ENCODE peak calls at places on chromosome 15, in ten cellular contexts. B is neuronal stem cell, O is heart right ventricle, N is astrocyte, V is tibial artery, S is thoracic aorta, T is ovary, G is right lobe of liver, Q is vagina, C is IMR-90. H is an unnamed sample.
A peak's percentile ranks its signal among the peaks of the same experiment; 100 is the strongest.

GRCh38 chr15:29677871-29678431 is 144.3 kb downstream of the TJP1 start:
- DNase-seq in C (no peak), N (no peak), T (no peak), V (no peak), G (no peak), Q (no peak), O (no peak), S (no peak), B (no peak), H (no peak)

GRCh38 chr15:88258021-88258641 is 1.6 kb upstream of the NTRK3 start:
- DNase-seq in G (no peak), T (no peak), Q (no peak), S (peak; percentile 32), C (no peak), O (no peak), V (peak; percentile 93), B (peak; percentile 51), N (no peak), H (no peak)

GRCh38 chr15:34729056-34729455 is 25.7 kb downstream of the GJD2 start:
- DNase-seq in C (no peak), Q (no peak), S (no peak), T (no peak), N (no peak), O (no peak), B (no peak), V (no peak), G (no peak), H (no peak)

GRCh38 chr15:68701886-68702285 is 118.8 kb downstream of the ANP32A start:
- DNase-seq in V (no peak), Q (no peak), O (no peak), T (no peak), B (no peak), G (no peak), S (no peak), N (no peak), C (no peak), H (no peak)

GRCh38 chr15:38691951-38692788 is 127.6 kb upstream of the RASGRP1 start:
- DNase-seq in O (no peak), C (no peak), T (no peak), Q (no peak), B (no peak), S (no peak), V (no peak), N (no peak), G (no peak), H (no peak)

GRCh38 chr15:68428431-68428940 is 3.5 kb downstream of the ITGA11 start:
- DNase-seq in N (no peak), V (peak; percentile 23), G (peak; percentile 16), Q (no peak), S (no peak), T (no peak), C (no peak), B (no peak), O (no peak), H (peak; percentile 17)

GRCh38 chr15:96549136-96549535 is 218.6 kb downstream of the NR2F2 start:
- DNase-seq in N (no peak), C (no peak), G (no peak), O (no peak), Q (no peak), B (no peak), T (no peak), S (no peak), V (no peak), H (no peak)

GRCh38 chr15:90060797-90061196 is 41.5 kb downstream of the IDH2 start:
- DNase-seq in V (no peak), O (no peak), T (no peak), Q (no peak), G (no peak), B (no peak), S (no peak), N (no peak), C (no peak), H (no peak)

GRCh38 chr15:95875141-95875643 is 455.3 kb upstream of the NR2F2 start:
- DNase-seq in V (peak; percentile 74), S (peak; percentile 24), B (no peak), N (peak; percentile 48), O (no peak), Q (no peak), T (peak; percentile 45), G (no peak), C (no peak), H (no peak)

GRCh38 chr15:73078722-73079121 is 26.5 kb downstream of the NEO1 start:
- DNase-seq in N (peak; percentile 94), B (no peak), Q (no peak), S (no peak), O (no peak), G (no peak), C (peak; percentile 90), V (no peak), T (no peak), H (no peak)

GRCh38 chr15:71337197-71337845 is 222.1 kb downstream of the THSD4 start:
- DNase-seq in O (no peak), N (peak; percentile 53), B (no peak), T (no peak), G (no peak), C (no peak), V (no peak), S (no peak), Q (no peak), H (peak; percentile 78)

GRCh38 chr15:70505411-70505919 is 257.9 kb downstream of the UACA start:
- DNase-seq in V (no peak), T (no peak), B (no peak), N (peak; percentile 91), G (no peak), O (no peak), S (no peak), C (peak; percentile 87), Q (no peak), H (no peak)

GRCh38 chr15:39777497-39777896 is 5.1 kb downstream of the FSIP1 start:
- DNase-seq in V (no peak), N (peak; percentile 31), Q (no peak), C (peak; percentile 44), T (no peak), S (no peak), O (no peak), G (no peak), B (no peak), H (no peak)

GRCh38 chr15:78035319-78035718 is 42.2 kb downstream of the TBC1D2B start:
- DNase-seq in O (no peak), B (no peak), G (peak; percentile 68), N (peak; percentile 10), S (no peak), Q (no peak), V (no peak), C (no peak), T (no peak), H (no peak)

GRCh38 chr15:67690936-67691335 is 134.4 kb upstream of the SKOR1 start:
- DNase-seq in O (no peak), B (no peak), Q (no peak), C (peak; percentile 77), V (no peak), G (no peak), S (no peak), T (no peak), N (peak; percentile 90), H (no peak)

GRCh38 chr15:39583586-39584265 is 2.8 kb downstream of the THBS1 start:
- DNase-seq in Q (no peak), G (no peak), S (no peak), N (no peak), V (no peak), C (peak; percentile 73), O (no peak), T (no peak), B (no peak), H (peak; percentile 66)

GRCh38 chr15:85756411-85757072 is 38.2 kb downstream of the KLHL25 start:
- DNase-seq in V (peak; percentile 54), N (no peak), C (no peak), O (no peak), Q (no peak), B (no peak), S (no peak), T (peak; percentile 14), G (peak; percentile 39), H (peak; percentile 51)

GRCh38 chr15:34366271-34367043 is 539 bp downstream of the LPCAT4 start:
- DNase-seq in S (no peak), B (peak; percentile 63), T (peak; percentile 82), V (peak; percentile 76), N (peak; percentile 27), C (peak; percentile 36), G (peak; percentile 55), O (peak; percentile 77), Q (no peak), H (peak; percentile 91)

GRCh38 chr15:92884813-92885461 is 15.2 kb upstream of the CHD2 start:
- DNase-seq in V (no peak), N (no peak), C (peak; percentile 28), G (no peak), B (no peak), T (no peak), O (no peak), S (no peak), Q (no peak), H (no peak)

GRCh38 chr15:25237291-25237978 is 201.4 kb downstream of the UBE3A start:
- DNase-seq in G (no peak), V (peak; percentile 53), Q (no peak), T (no peak), S (no peak), O (peak; percentile 4), C (no peak), N (no peak), B (no peak), H (peak; percentile 53)
- H3K9me3 ChIP-seq in G (no peaks in the 10 kb centered on the region), V (peaks cover 54% of the 10 kb centered on the region), Q (no peaks in the 10 kb centered on the region), T (peaks cover 8% of the 10 kb centered on the region), S (no peaks in the 10 kb centered on the region), O (no peaks in the 10 kb centered on the region), C (peaks cover 76% of the 10 kb centered on the region), N (peaks cover 38% of the 10 kb centered on the region), B (no peaks in the 10 kb centered on the region), H (peaks cover 4% of the 10 kb centered on the region)

GRCh38 chr15:98789020-98789419 is 140.7 kb downstream of the IGF1R start:
- DNase-seq in B (no peak), O (no peak), G (no peak), Q (no peak), V (no peak), S (no peak), N (no peak), C (no peak), T (no peak), H (no peak)
- H3K4me3 ChIP-seq in B (no peak overlapping the region), O (no peak overlapping the region), G (no peak overlapping the region), Q (no peak overlapping the region), V (no peak overlapping the region), S (no peak overlapping the region), N (no peak overlapping the region), C (no peak overlapping the region), T (no peak overlapping the region), H (no peak overlapping the region)

DNA sequence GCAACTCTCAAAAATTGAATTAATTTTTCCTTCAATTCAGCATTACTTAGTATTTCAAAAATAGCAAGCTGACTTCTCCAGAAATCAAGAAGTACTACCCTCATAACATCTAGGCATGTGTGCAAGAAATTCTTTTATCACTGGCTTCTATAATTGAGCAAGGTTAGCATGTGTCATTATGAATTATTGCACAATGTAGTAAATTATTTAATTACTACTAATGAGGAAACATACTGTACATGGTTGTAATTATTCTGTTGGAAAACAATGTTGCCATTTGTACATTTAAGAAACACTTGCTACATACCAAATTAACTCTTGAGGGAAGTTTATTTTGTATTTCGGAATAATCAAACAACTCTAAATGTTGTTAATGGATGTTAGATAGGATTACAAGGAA is 122.2 kb upstream of the ICE2 start:
- DNase-seq in N (no peak), B (no peak), S (no peak), V (no peak), Q (no peak), T (no peak), C (no peak), O (no peak), G (no peak), H (no peak)
- H3K9me3 ChIP-seq in N (no peaks in the 10 kb centered on the region), B (peaks cover 2% of the 10 kb centered on the region), S (no peaks in the 10 kb centered on the region), V (no peaks in the 10 kb centered on the region), Q (no peaks in the 10 kb centered on the region), T (no peaks in the 10 kb centered on the region), C (no peaks in the 10 kb centered on the region), O (no peaks in the 10 kb centered on the region), G (no peaks in the 10 kb centered on the region), H (no peaks in the 10 kb centered on the region)

GRCh38 chr15:98843844-98844243 is 163.7 kb downstream of the PGPEP1L start:
- DNase-seq in S (no peak), V (no peak), O (no peak), C (no peak), B (no peak), Q (no peak), G (no peak), N (no peak), T (no peak), H (no peak)
- H3K4me3 ChIP-seq in S (no peak overlapping the region), V (no peak overlapping the region), O (no peak overlapping the region), C (no peak overlapping the region), B (no peak overlapping the region), Q (no peak overlapping the region), G (no peak overlapping the region), N (no peak overlapping the region), T (no peak overlapping the region), H (no peak overlapping the region)

H was measured in kidney.